ENCODE peak calls at places on chromosomes 12 and 14, in seven cellular contexts. I is SK-N-SH, K is K562, C is HepG2, Z is HCT116, N is GM12878, V is H1. B is an unnamed sample.

GRCh38 chr12:109728921-109729836 is 15.6 kb downstream of the FAM222A start:
- DNase-seq in Z (no peak), K (no peak), V (no peak), I (peak), C (no peak), N (no peak), B (no peak)

GRCh38 chr14:89702151-89702936 is 252.2 kb downstream of the EFCAB11 start:
- DNase-seq in V (no peak), K (no peak), I (no peak), Z (no peak), N (no peak), C (no peak), B (no peak)

GRCh38 chr12:52848661-52849255 is at the start of gene KRT78:
- DNase-seq in C (no peak), V (no peak), Z (no peak), N (no peak), K (no peak), I (no peak), B (no peak)

GRCh38 chr12:98973395-98973794 is 328.3 kb downstream of the APAF1 start:
- DNase-seq in N (no peak), I (no peak), C (no peak), V (no peak), K (no peak), Z (peak), B (no peak)

GRCh38 chr12:2643736-2644135 is 151.0 kb upstream of the FKBP4 start:
- DNase-seq in N (no peak), C (no peak), K (no peak), Z (no peak), I (no peak), V (no peak), B (no peak)

GRCh38 chr14:101183376-101184103 is 280.0 kb upstream of the RTL1 start:
- DNase-seq in N (no peak), C (peak), K (peak), I (peak), Z (no peak), V (peak), B (no peak)

GRCh38 chr14:56888274-56888673 is 78.0 kb upstream of the OTX2 start:
- DNase-seq in N (no peak), K (no peak), V (no peak), I (no peak), C (no peak), Z (no peak), B (no peak)

GRCh38 chr14:71361335-71361734 is 454.1 kb downstream of the PCNX1 start:
- DNase-seq in V (no peak), Z (no peak), K (peak), C (peak), N (no peak), I (no peak), B (no peak)

GRCh38 chr12:39935275-39935674 is 170.6 kb downstream of the SLC2A13 start:
- DNase-seq in V (no peak), N (no peak), I (no peak), Z (no peak), C (no peak), K (no peak), B (no peak)

GRCh38 chr12:6141048-6141447 is 16.6 kb upstream of the VWF start:
- DNase-seq in N (no peak), I (no peak), K (no peak), V (no peak), C (no peak), Z (no peak), B (no peak)

GRCh38 chr12:14836336-14837210 is 6.8 kb downstream of the ART4 start:
- DNase-seq in V (no peak), N (no peak), K (peak), Z (no peak), I (no peak), C (peak), B (no peak)

GRCh38 chr12:3641428-3641883 is 111.5 kb downstream of the CRACR2A start:
- DNase-seq in C (no peak), K (no peak), V (no peak), N (no peak), I (no peak), Z (no peak), B (no peak)

GRCh38 chr14:51023964-51024363 is 70.9 kb downstream of the TRIM9 start:
- DNase-seq in N (no peak), I (no peak), V (no peak), K (no peak), Z (no peak), C (no peak), B (no peak)

GRCh38 chr12:56361487-56362129 is 1.0 kb downstream of the APOF start:
- DNase-seq in K (no peak), N (no peak), I (no peak), Z (no peak), C (no peak), V (no peak), B (no peak)

GRCh38 chr12:56374726-56375597 is 12.3 kb upstream of the APOF start:
- DNase-seq in Z (no peak), V (no peak), I (no peak), K (no peak), N (no peak), C (peak), B (no peak)

GRCh38 chr12:63083046-63083445 is 68.0 kb downstream of the AVPR1A start:
- DNase-seq in K (no peak), I (no peak), Z (no peak), N (no peak), V (no peak), C (peak), B (no peak)
- TF ChIP-seq JUND in K (no peak), I (no peak), Z (no peak), N (no peak), V (no peak), C (no peak), B (no peak)

GRCh38 chr12:66438601-66439000 is 136.3 kb downstream of the HELB start:
- DNase-seq in K (no peak), N (no peak), I (no peak), C (no peak), V (no peak), Z (no peak), B (no peak)
- TF ChIP-seq JUND in K (no peak), N (no peak), I (no peak), C (no peak), V (no peak), Z (no peak), B (no peak)

GRCh38 chr12:76451528-76451927 is 103.3 kb upstream of the BBS10 start:
- DNase-seq in V (no peak), C (peak), I (no peak), N (no peak), Z (no peak), K (no peak), B (no peak)
- TF ChIP-seq JUND in V (no peak), C (no peak), I (no peak), N (no peak), Z (no peak), K (no peak), B (no peak)

GRCh38 chr12:68137278-68137930 is 22.1 kb downstream of the IFNG start:
- DNase-seq in V (no peak), I (no peak), Z (no peak), K (no peak), N (no peak), C (no peak), B (no peak)
- TF ChIP-seq JUND in V (no peak), I (no peak), Z (no peak), K (no peak), N (no peak), C (no peak), B (no peak)

GRCh38 chr14:69346710-69347109 is 51.4 kb downstream of the ERH start:
- DNase-seq in Z (no peak), I (peak), K (peak), C (no peak), V (peak), N (no peak), B (no peak)
- TF ChIP-seq JUND in Z (no peak), I (no peak), K (no peak), C (no peak), V (peak), N (no peak), B (no peak)

DNA sequence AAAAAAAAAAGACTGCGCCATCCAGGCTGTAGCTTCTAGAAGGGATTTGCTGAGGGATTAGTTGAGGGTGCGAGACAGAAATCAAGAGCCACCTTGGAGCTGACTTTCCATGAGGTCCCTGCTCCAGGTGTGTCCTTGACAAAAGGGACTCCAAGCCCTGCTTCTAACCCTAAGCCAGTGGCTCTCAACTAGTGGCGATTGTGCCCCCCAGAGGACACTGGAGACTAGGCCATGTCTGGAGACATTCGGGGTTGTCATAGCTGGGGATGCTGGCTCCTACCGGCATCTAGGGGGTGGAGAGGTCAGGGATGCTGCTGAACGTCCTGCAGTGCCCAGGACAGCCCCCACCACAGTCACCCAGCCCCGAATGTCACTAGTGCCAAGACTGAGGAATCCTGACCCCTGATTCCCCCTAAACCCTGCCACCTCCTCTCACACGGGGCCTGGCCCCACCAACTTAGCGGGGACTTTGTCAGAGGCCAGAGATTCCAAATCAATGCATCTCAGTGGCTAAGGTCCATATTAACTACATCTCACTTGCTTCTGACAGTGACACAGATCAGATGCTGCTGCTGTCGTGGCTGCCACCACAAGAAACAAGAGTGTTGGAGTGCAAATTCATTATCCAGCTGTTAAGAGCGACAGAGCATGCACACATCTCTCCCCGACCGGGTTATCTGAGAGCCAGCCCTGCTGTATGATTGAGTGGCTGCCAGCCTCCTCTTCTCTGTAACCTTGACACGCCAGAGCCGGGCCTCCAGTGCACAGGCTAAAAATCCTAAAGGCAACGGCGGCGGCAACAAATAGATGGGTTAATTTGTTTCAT is 40.4 kb downstream of the SPRING1 start:
- DNase-seq in I (peak), N (no peak), V (no peak), C (peak), K (peak), Z (peak), B (peak)
- TF ChIP-seq JUND in I (no peak), N (no peak), V (no peak), C (no peak), K (no peak), Z (no peak), B (no peak)

GRCh38 chr12:88300931-88301330 is 158.8 kb downstream of the TMTC3 start:
- DNase-seq in N (no peak), C (peak), V (no peak), I (no peak), K (no peak), Z (no peak), B (peak)
- TF ChIP-seq JUND in N (no peak), C (no peak), V (no peak), I (no peak), K (no peak), Z (no peak), B (no peak)